ENCODE peak calls at places on chromosomes 2 and 18, in seven cellular contexts. F is aorta, A is K562, Q is GM12865, E is cardiac muscle cell, U is GM06990, D is LNCaP clone FGC. I is an unnamed sample.

GRCh38 chr2:226911932-226912331 is 76.1 kb downstream of the RHBDD1 start:
- DNase-seq in U (no peak), Q (peak; percentile 21), F (no peak), A (no peak), E (peak; percentile 55), D (no peak), I (no peak)

GRCh38 chr2:64876137-64876647 is 113.0 kb upstream of the SLC1A4 start:
- DNase-seq in D (no peak), A (peak; percentile 42), F (peak; percentile 69), U (no peak), Q (no peak), E (peak; percentile 88), I (no peak)

GRCh38 chr18:26768388-26768787 is 97.1 kb downstream of the AQP4 start:
- DNase-seq in Q (no peak), A (no peak), U (no peak), D (no peak), F (no peak), E (no peak), I (no peak)

GRCh38 chr2:176246324-176246723 is 22.9 kb upstream of the MTX2 start:
- DNase-seq in D (no peak), U (no peak), F (no peak), E (no peak), A (no peak), Q (no peak), I (no peak)

GRCh38 chr2:237067985-237068576 is 17.6 kb upstream of the COPS8 start:
- DNase-seq in F (no peak), A (no peak), D (no peak), E (peak; percentile 63), U (no peak), Q (no peak), I (no peak)

GRCh38 chr2:80525152-80525551 is 220.6 kb upstream of the LRRTM1 start:
- DNase-seq in D (no peak), E (no peak), A (no peak), F (no peak), U (peak; percentile 30), Q (peak; percentile 87), I (no peak)

GRCh38 chr2:168577885-168578284 is 121.8 kb downstream of the CERS6 start:
- DNase-seq in Q (no peak), U (no peak), E (no peak), A (no peak), D (no peak), F (no peak), I (no peak)

GRCh38 chr2:199862779-199863178 is 11.8 kb upstream of the FTCDNL1 start:
- DNase-seq in A (no peak), E (peak; percentile 7), D (no peak), U (no peak), Q (no peak), F (no peak), I (no peak)

GRCh38 chr2:158487419-158487818 is 30.7 kb downstream of the PKP4 start:
- DNase-seq in A (no peak), F (no peak), D (no peak), E (peak; percentile 84), U (no peak), Q (no peak), I (no peak)

GRCh38 chr2:5176764-5177163 is 515.4 kb upstream of the SOX11 start:
- DNase-seq in F (no peak), U (no peak), D (no peak), Q (no peak), E (no peak), A (no peak), I (no peak)

GRCh38 chr2:10007921-10008808 is 35.2 kb upstream of the KLF11 start:
- DNase-seq in A (no peak), E (no peak), Q (no peak), D (no peak), F (no peak), U (no peak), I (peak; percentile 28)

GRCh38 chr18:36592282-36592681 is 236.5 kb downstream of the TPGS2 start:
- DNase-seq in E (no peak), Q (no peak), F (no peak), A (no peak), D (no peak), U (no peak), I (no peak)

GRCh38 chr18:79354350-79354749 is 41.4 kb upstream of the NFATC1 start:
- DNase-seq in A (no peak), Q (no peak), E (no peak), U (no peak), F (no peak), D (no peak), I (no peak)

GRCh38 chr2:207813942-207814341 is 44.2 kb upstream of the FZD5 start:
- DNase-seq in A (no peak), F (no peak), Q (no peak), E (no peak), U (no peak), D (no peak), I (no peak)

GRCh38 chr2:129443235-129443884 is 536.1 kb upstream of the RAB6C start:
- DNase-seq in Q (no peak), U (no peak), E (no peak), A (no peak), D (peak; percentile 14), F (no peak), I (no peak)

GRCh38 chr2:71608441-71608840 is 155.1 kb downstream of the DYSF start:
- DNase-seq in Q (no peak), E (no peak), F (no peak), D (no peak), A (no peak), U (no peak), I (peak; percentile 22)

GRCh38 chr2:55152475-55153422 is 79.3 kb downstream of the CLHC1 start:
- DNase-seq in E (peak; percentile 48), A (no peak), D (no peak), F (no peak), Q (no peak), U (no peak), I (no peak)

GRCh38 chr2:228731517-228731916 is 539.6 kb downstream of the PID1 start:
- DNase-seq in Q (no peak), U (no peak), F (peak; percentile 50), D (no peak), A (no peak), E (peak; percentile 82), I (no peak)

GRCh38 chr2:225893151-225893550 is 493.6 kb downstream of the NYAP2 start:
- DNase-seq in A (no peak), Q (no peak), D (no peak), F (no peak), U (no peak), E (no peak), I (no peak)

GRCh38 chr2:40556298-40556697 is 104.4 kb upstream of the SLC8A1 start:
- DNase-seq in A (no peak), E (no peak), D (no peak), F (no peak), U (no peak), Q (no peak), I (no peak)

DNA sequence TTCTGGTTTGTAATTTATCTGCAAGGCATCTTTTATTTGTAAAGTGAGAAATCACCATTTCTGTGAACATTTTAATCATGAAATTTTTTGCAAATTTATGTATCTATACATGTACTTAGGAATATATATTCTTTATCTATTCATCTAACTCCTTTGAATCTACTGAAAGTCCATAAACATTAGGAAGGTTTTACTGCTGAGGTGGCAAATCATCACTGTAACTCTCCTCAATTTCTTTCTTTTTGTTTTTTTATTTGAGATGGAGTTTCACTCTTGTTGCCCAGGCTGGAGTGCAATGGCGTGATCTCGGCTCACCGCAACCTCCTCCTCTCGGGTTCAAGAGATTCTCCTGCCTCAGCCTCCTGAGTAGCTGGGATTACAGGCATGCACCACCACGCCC is 296.3 kb downstream of the AGPS start:
- DNase-seq in Q (no peak), E (no peak), F (no peak), A (no peak), U (no peak), D (no peak), I (no peak)
- H3K4me3 ChIP-seq in Q (no peak overlapping the region), E (no peak overlapping the region), F (no peak overlapping the region), A (no peak overlapping the region), U (no peak overlapping the region), D (no peak overlapping the region), I (no peak overlapping the region)

DNA sequence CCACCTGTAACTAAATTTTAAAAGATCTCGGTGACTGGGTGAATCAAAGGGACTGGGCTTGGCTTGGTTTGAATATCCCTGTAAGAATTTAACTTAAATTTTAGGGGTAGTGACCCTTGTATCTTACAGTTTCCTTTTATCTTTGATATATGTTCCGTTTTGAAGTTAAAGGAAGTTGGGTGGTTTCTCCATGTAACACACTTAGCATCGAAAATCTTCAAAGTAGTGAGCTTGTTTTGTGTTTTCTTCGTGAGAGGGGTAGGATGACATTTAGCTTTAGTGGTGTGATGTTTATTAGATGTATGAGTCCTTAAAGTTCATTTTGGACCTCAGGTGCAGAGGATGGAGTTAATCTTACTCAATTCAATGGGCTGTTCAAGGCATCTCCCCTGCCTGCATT is 1.6 kb downstream of the WDR7 start:
- DNase-seq in D (no peak), A (no peak), F (no peak), E (no peak), Q (no peak), U (no peak), I (no peak)
- H3K4me3 ChIP-seq in D (no peak overlapping the region), A (no peak overlapping the region), F (no peak overlapping the region), E (no peak overlapping the region), Q (no peak overlapping the region), U (no peak overlapping the region), I (peak overlapping the region; percentile 84)

GRCh38 chr2:96301897-96302296 is 3.4 kb downstream of the SNRNP200 start:
- DNase-seq in Q (no peak), F (no peak), D (no peak), E (no peak), A (no peak), U (no peak), I (no peak)

GRCh38 chr2:96291751-96292150 is 13.6 kb downstream of the SNRNP200 start:
- DNase-seq in U (no peak), F (no peak), D (no peak), A (no peak), Q (no peak), E (no peak), I (no peak)

GRCh38 chr2:96296925-96297324 is 8.4 kb downstream of the SNRNP200 start:
- DNase-seq in Q (no peak), D (no peak), F (no peak), A (no peak), U (no peak), E (no peak), I (no peak)
- H3K4me3 ChIP-seq in Q (no peak overlapping the region), D (no peak overlapping the region), F (no peak overlapping the region), A (no peak overlapping the region), U (no peak overlapping the region), E (no peak overlapping the region), I (no peak overlapping the region)

GRCh38 chr2:218979846-218980738 is 4.9 kb downstream of the FEV start:
- DNase-seq in D (no peak), A (peak; percentile 76), U (peak; percentile 85), E (peak; percentile 87), F (peak; percentile 87), Q (peak; percentile 87), I (peak; percentile 94)
- H3K4me3 ChIP-seq in D (peak overlapping the region; percentile 30), A (no peak overlapping the region), U (peak overlapping the region; percentile 40), E (no peak overlapping the region), F (no peak overlapping the region), Q (no peak overlapping the region), I (no peak overlapping the region)

DNA sequence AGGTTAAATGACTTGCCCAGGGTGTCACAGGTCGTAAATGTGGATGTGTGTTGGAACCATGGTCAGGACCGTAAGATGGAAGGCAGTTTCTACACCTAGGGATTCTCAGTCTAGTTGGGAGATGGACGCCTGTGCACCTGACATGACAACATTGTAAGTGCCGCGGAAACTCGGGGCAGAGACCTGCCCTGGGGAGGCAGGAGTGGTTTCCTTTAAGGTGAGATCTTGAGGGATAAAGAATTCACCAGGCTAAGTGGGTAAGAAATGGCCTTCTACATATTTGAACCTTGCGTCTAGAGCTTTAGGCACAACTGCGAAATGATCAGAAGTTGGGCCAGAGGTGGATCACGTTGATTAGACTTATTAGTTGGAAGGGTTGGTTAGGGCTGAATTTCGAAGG is 1.6 kb downstream of the DGKD start:
- DNase-seq in U (no peak), D (no peak), Q (no peak), E (no peak), A (no peak), F (no peak), I (no peak)
- H3K4me3 ChIP-seq in U (peak overlapping the region; percentile 89), D (no peak overlapping the region), Q (peak overlapping the region; percentile 72), E (no peak overlapping the region), A (no peak overlapping the region), F (no peak overlapping the region), I (peak overlapping the region; percentile 65)